ENCODE peak calls at places on chromosomes 1 and 21, in ten cellular contexts. H is astrocyte of the spinal cord, I is GM23338, A is cardiac fibroblast, D is mammary epithelial cell, G is brain microvascular endothelial cell, U is choroid plexus epithelial cell, V is neural crest cell, E is BE2C, B is WERI-Rb-1. C is an unnamed sample.
A peak's percentile ranks its signal among the peaks of the same experiment; 100 is the strongest.

GRCh38 chr1:63073530-63074306 is 248.6 kb upstream of the FOXD3 start:
- DNase-seq in H (no peak), I (peak; percentile 73), A (peak; percentile 4), D (no peak), G (no peak), U (peak; percentile 13), V (no peak), E (no peak), B (no peak), C (no peak)

GRCh38 chr21:33362044-33362555 is 37.3 kb downstream of the IFNAR1 start:
- DNase-seq in H (no peak), I (peak; percentile 92), A (no peak), D (no peak), G (no peak), U (peak; percentile 10), V (no peak), E (no peak), B (no peak), C (no peak)

GRCh38 chr1:111967886-111968285 is 21.6 kb downstream of the KCND3 start:
- DNase-seq in H (no peak), I (no peak), A (no peak), D (no peak), G (no peak), U (no peak), V (no peak), E (no peak), B (no peak), C (no peak)

GRCh38 chr1:63112155-63112914 is 210.0 kb upstream of the FOXD3 start:
- DNase-seq in H (peak; percentile 96), I (no peak), A (peak; percentile 59), D (peak; percentile 92), G (peak; percentile 84), U (peak; percentile 92), V (no peak), E (no peak), B (no peak), C (no peak)

GRCh38 chr1:245074232-245074747 is 80.5 kb upstream of the KIF26B start:
- DNase-seq in H (peak; percentile 34), I (no peak), A (no peak), D (peak; percentile 18), G (no peak), U (peak; percentile 70), V (no peak), E (no peak), B (peak; percentile 76), C (no peak)

GRCh38 chr21:39452965-39453332 is 1.2 kb downstream of the SH3BGR start:
- DNase-seq in H (no peak), I (no peak), A (no peak), D (no peak), G (no peak), U (no peak), V (no peak), E (no peak), B (no peak), C (no peak)

GRCh38 chr1:34407140-34407539 is 230.4 kb downstream of the C1orf94 start:
- DNase-seq in H (no peak), I (no peak), A (no peak), D (no peak), G (no peak), U (no peak), V (no peak), E (no peak), B (no peak), C (no peak)

GRCh38 chr21:30340714-30341573 is 3.5 kb upstream of the KRTAP27-1 start:
- DNase-seq in H (peak; percentile 23), I (peak; percentile 71), A (peak; percentile 63), D (peak; percentile 45), G (peak; percentile 46), U (peak; percentile 72), V (peak; percentile 61), E (peak; percentile 37), B (peak; percentile 53), C (no peak)

GRCh38 chr1:167367705-167368104 is 147.0 kb downstream of the POU2F1 start:
- DNase-seq in H (no peak), I (no peak), A (no peak), D (no peak), G (no peak), U (no peak), V (no peak), E (no peak), B (no peak), C (no peak)

GRCh38 chr1:214037468-214037867 is 49.7 kb downstream of the PROX1 start:
- DNase-seq in H (no peak), I (no peak), A (no peak), D (no peak), G (no peak), U (no peak), V (no peak), E (no peak), B (no peak), C (no peak)

GRCh38 chr1:176460606-176461336 is 2.2 kb upstream of the PAPPA2 start:
- DNase-seq in H (no peak), I (no peak), A (no peak), D (no peak), G (no peak), U (no peak), V (no peak), E (no peak), B (no peak), C (no peak)

GRCh38 chr1:174971466-174971865 is 28.3 kb upstream of the CACYBP start:
- DNase-seq in H (no peak), I (no peak), A (no peak), D (no peak), G (no peak), U (no peak), V (no peak), E (no peak), B (no peak), C (no peak)

GRCh38 chr1:3717715-3718601 is 34.3 kb upstream of the CCDC27 start:
- DNase-seq in H (no peak), I (peak; percentile 78), A (no peak), D (no peak), G (no peak), U (no peak), V (peak; percentile 48), E (no peak), B (no peak), C (peak; percentile 81)

GRCh38 chr21:19123525-19123924 is 719.9 kb upstream of the TMPRSS15 start:
- DNase-seq in H (no peak), I (peak; percentile 28), A (no peak), D (no peak), G (no peak), U (no peak), V (no peak), E (no peak), B (no peak), C (no peak)

GRCh38 chr1:56645663-56646330 is 683 bp downstream of the PRKAA2 start:
- DNase-seq in H (peak; percentile 20), I (peak; percentile 57), A (no peak), D (peak; percentile 1), G (no peak), U (no peak), V (no peak), E (no peak), B (peak; percentile 45), C (no peak)

DNA sequence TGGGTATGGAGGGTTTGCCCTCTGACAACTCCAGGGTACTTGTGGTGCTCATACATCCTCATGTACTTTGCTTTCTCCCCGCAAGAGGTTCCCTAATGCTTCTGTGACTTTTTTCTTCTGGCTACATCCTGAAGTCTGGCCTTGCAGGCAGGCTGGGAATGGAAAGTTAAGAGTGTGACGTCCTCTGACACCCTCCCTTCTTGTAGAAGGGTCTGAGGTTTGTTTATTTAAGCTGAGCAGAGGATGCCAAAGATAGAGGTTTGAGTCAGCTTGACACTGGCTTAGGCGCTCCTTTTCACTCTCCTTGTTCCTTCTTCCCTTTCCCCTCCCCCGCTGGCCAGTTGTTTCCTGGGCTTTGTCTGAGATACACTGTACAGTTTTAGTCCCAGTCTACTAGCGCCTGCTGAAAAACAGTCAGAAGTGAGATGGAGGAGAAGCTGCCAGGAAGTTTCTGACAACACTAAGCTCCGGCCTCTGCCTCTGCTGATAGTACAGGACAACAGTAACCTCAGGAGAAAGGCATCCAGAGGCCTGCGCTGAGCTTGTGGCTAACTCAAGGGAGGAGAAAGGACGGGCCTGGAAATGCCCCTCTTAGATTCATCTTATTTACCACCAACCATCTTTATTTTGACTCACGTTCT is at the start of gene MACF1:
- DNase-seq in H (peak; percentile 98), I (peak; percentile 56), A (peak; percentile 97), D (peak; percentile 72), G (peak; percentile 97), U (peak; percentile 98), V (peak; percentile 30), E (no peak), B (no peak), C (peak; percentile 55)
- TF ChIP-seq CTCF in H (peak; percentile 63), I (no peak), A (peak; percentile 62), D (peak; percentile 26), G (peak; percentile 72), U (peak; percentile 73), V (peak; percentile 25), E (no peak), B (no peak), C (no peak)

DNA sequence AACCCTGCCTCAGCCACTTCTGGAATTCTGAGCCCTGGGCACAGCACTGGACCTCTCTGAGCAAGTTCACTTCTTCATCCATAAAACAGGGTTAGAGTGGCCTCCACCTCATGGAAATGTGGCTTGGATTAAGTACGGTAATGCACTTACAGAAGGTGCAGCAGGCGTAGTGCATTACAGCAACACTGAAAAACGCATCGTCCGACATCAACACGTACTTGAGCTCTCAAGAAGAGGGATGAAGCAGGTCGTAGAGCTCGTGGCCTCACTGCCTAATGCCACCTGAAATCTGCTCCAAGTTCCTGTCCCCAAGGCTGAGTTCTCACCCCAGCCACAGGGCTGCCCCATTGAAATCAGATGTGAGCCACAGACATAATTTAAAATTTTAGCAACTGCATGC is 650.1 kb downstream of the NPHP4 start:
- DNase-seq in H (no peak), I (no peak), A (no peak), D (no peak), G (no peak), U (no peak), V (no peak), E (no peak), B (no peak), C (no peak)
- TF ChIP-seq CTCF in H (no peak), I (no peak), A (no peak), D (no peak), G (no peak), U (no peak), V (no peak), E (no peak), B (no peak), C (no peak)

GRCh38 chr1:228082260-228082974 is at the start of gene ARF1:
- DNase-seq in H (peak; percentile 93), I (peak; percentile 94), A (peak; percentile 96), D (peak; percentile 88), G (peak; percentile 73), U (peak; percentile 96), V (peak; percentile 91), E (peak; percentile 95), B (peak; percentile 72), C (peak; percentile 95)
- TF ChIP-seq CTCF in H (no peak), I (no peak), A (no peak), D (no peak), G (no peak), U (no peak), V (no peak), E (no peak), B (no peak), C (no peak)

DNA sequence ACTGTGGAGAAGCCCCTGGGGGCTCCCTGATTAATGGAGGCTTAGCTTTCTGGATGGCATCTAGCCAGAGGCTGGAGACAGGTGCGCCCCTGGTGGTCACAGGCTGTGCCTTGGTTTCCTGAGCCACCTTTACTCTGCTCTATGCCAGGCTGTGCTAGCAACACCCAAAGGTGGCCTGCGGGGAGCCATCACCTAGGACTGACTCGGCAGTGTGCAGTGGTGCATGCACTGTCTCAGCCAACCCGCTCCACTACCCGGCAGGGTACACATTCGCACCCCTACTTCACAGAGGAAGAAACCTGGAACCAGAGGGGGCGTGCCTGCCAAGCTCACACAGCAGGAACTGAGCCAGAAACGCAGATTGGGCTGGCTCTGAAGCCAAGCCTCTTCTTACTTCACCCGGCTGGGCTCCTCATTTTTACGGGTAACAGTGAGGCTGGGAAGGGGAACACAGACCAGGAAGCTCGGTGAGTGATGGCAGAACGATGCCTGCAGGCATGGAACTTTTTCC is 24.8 kb downstream of the PCSK9 start:
- DNase-seq in H (no peak), I (peak; percentile 63), A (peak; percentile 35), D (no peak), G (no peak), U (no peak), V (no peak), E (peak; percentile 40), B (no peak), C (no peak)
- TF ChIP-seq CTCF in H (no peak), I (peak; percentile 70), A (peak; percentile 5), D (no peak), G (peak; percentile 3), U (no peak), V (peak; percentile 36), E (no peak), B (peak; percentile 28), C (no peak)